ENCODE peak calls at places on chromosomes 12 and 14, in four cellular contexts. One of them, this sample, is unnamed.

GRCh38 chr14:30754778-30755177 is 119.6 kb upstream of the COCH start:
- DNase-seq in astrocyte: no peak
- DNase-seq in mammary epithelial cell: no peak
- DNase-seq in WERI-Rb-1: no peak
- DNase-seq in this sample: no peak

GRCh38 chr12:34605955-34606748 is 583.9 kb downstream of the ALG10 start:
- DNase-seq in astrocyte: no peak
- DNase-seq in mammary epithelial cell: no peak
- DNase-seq in WERI-Rb-1: no peak
- DNase-seq in this sample: no peak

GRCh38 chr12:51819851-51820720 is 28.4 kb downstream of the FIGNL2 start:
- DNase-seq in astrocyte: no peak
- DNase-seq in mammary epithelial cell: no peak
- DNase-seq in WERI-Rb-1: no peak
- DNase-seq in this sample: no peak

GRCh38 chr14:92471919-92472318 is 41.7 kb upstream of the RIN3 start:
- DNase-seq in astrocyte: peak; percentile 92
- DNase-seq in mammary epithelial cell: peak; percentile 76
- DNase-seq in WERI-Rb-1: no peak
- DNase-seq in this sample: peak; percentile 90

GRCh38 chr14:101122114-101122854 is 218.8 kb upstream of the RTL1 start:
- DNase-seq in astrocyte: no peak
- DNase-seq in mammary epithelial cell: no peak
- DNase-seq in WERI-Rb-1: no peak
- DNase-seq in this sample: no peak

GRCh38 chr12:49058366-49059062 is 2.1 kb downstream of the KMT2D start:
- DNase-seq in astrocyte: no peak
- DNase-seq in mammary epithelial cell: no peak
- DNase-seq in WERI-Rb-1: peak; percentile 69
- DNase-seq in this sample: peak; percentile 19

GRCh38 chr12:118120579-118121363 is 15.2 kb upstream of the PEBP1 start:
- DNase-seq in astrocyte: peak; percentile 28
- DNase-seq in mammary epithelial cell: peak; percentile 40
- DNase-seq in WERI-Rb-1: peak; percentile 75
- DNase-seq in this sample: peak; percentile 92

GRCh38 chr12:51403744-51404143 is 12.5 kb upstream of the GALNT6 start:
- DNase-seq in astrocyte: no peak
- DNase-seq in mammary epithelial cell: no peak
- DNase-seq in WERI-Rb-1: no peak
- DNase-seq in this sample: no peak

GRCh38 chr14:69708586-69709169 is 58.3 kb upstream of the SRSF5 start:
- DNase-seq in astrocyte: no peak
- DNase-seq in mammary epithelial cell: no peak
- DNase-seq in WERI-Rb-1: peak; percentile 90
- DNase-seq in this sample: no peak

GRCh38 chr14:88695873-88696272 is 96.9 kb downstream of the EML5 start:
- DNase-seq in astrocyte: peak; percentile 59
- DNase-seq in mammary epithelial cell: peak; percentile 78
- DNase-seq in WERI-Rb-1: no peak
- DNase-seq in this sample: peak; percentile 4

GRCh38 chr14:103541944-103542544 is 13.0 kb downstream of the TRMT61A start:
- DNase-seq in astrocyte: no peak
- DNase-seq in mammary epithelial cell: no peak
- DNase-seq in WERI-Rb-1: no peak
- DNase-seq in this sample: no peak
- H3K27ac ChIP-seq in astrocyte: peak overlapping the region; percentile 2
- H3K27ac ChIP-seq in mammary epithelial cell: no peak overlapping the region
- H3K27ac ChIP-seq in WERI-Rb-1: peak overlapping the region; percentile 77
- H3K27ac ChIP-seq in this sample: peak overlapping the region; percentile 100

DNA sequence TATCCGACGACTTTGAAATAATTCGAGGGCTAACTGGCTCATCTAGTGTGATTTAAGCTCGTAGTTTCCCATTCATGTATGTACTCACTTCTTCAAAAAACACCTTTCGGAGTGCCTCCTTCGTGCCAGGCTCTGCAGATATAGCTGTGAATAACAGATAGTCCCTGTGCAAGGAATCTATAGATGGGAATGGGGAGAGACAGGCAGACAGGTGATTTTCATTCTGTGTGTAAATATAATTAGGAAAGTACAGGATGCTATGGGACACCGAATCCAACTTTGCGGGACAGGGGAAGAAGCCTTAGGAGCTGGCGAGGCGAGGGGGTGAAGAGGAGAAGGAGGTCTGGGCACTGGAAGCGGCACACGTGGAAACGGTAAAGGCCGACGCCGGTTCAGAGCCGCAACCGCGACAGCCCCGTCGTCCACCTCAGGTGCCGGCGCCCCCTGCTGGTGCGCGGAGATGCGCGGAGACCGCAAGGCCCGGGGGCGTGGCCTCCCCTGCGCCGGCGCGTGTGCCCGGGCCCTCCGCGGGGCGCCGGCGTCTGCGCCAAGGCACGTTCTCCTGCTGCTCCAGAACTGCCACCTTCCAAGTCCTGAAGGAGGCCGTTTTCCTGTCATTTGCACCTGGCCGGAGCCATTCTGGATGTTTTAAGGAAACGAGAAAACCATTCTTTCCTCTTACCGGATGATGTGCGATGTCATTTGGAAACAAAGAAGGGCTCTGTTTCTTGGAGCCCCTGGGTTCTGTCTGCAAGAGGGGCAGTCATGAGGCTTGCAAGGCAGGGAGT is 18.0 kb upstream of the CACNA1C start:
- DNase-seq in astrocyte: no peak
- DNase-seq in mammary epithelial cell: peak; percentile 68
- DNase-seq in WERI-Rb-1: peak; percentile 88
- DNase-seq in this sample: peak; percentile 69
- TF ChIP-seq CTCF in astrocyte: peak; percentile 54
- TF ChIP-seq CTCF in mammary epithelial cell: peak; percentile 69
- TF ChIP-seq CTCF in WERI-Rb-1: peak; percentile 95
- TF ChIP-seq CTCF in this sample: peak; percentile 70

GRCh38 chr12:9736931-9737705 is 4.2 kb upstream of the CLECL1 start:
- DNase-seq in astrocyte: no peak
- DNase-seq in mammary epithelial cell: no peak
- DNase-seq in WERI-Rb-1: no peak
- DNase-seq in this sample: no peak
- H3K27ac ChIP-seq in astrocyte: no peak overlapping the region
- H3K27ac ChIP-seq in mammary epithelial cell: no peak overlapping the region
- H3K27ac ChIP-seq in WERI-Rb-1: no peak overlapping the region
- H3K27ac ChIP-seq in this sample: no peak overlapping the region

GRCh38 chr12:13635709-13636108 is 345.7 kb downstream of the GRIN2B start:
- DNase-seq in astrocyte: no peak
- DNase-seq in mammary epithelial cell: no peak
- DNase-seq in WERI-Rb-1: no peak
- DNase-seq in this sample: no peak
- TF ChIP-seq CTCF in astrocyte: no peak
- TF ChIP-seq CTCF in mammary epithelial cell: no peak
- TF ChIP-seq CTCF in WERI-Rb-1: no peak
- TF ChIP-seq CTCF in this sample: no peak

DNA sequence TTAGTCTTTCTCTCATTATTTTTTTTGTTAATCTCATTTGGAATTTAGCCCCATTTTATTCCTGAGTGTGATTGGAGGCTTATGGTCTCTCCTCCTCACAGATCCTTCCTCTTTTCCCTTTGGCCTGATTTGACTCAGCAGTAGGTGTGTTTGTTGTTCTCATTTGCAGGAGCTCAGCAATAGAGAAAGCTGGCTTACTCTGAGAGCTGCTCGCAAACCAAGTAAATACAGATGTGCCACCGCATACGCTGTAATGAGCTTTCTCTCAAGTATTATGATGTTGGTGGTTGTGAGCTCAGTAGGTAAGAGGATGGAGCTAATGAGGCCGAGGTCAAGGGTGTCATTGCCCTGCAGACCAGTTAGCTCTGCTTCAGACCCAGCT is 206.5 kb downstream of the ETV6 start:
- DNase-seq in astrocyte: no peak
- DNase-seq in mammary epithelial cell: no peak
- DNase-seq in WERI-Rb-1: no peak
- DNase-seq in this sample: no peak
- H3K27ac ChIP-seq in astrocyte: no peak overlapping the region
- H3K27ac ChIP-seq in mammary epithelial cell: no peak overlapping the region
- H3K27ac ChIP-seq in WERI-Rb-1: no peak overlapping the region
- H3K27ac ChIP-seq in this sample: no peak overlapping the region